ENCODE peak calls at places on chromosomes 12 and 14, in five cellular contexts. C, L, O, J and M are unnamed samples.

GRCh38 chr12:29700761-29701481 is 82.8 kb downstream of the TMTC1 start:
- DNase-seq in O (no peak), C (no peak), L (no peak), J (no peak), M (no peak)

GRCh38 chr12:89770391-89770790 is 61.8 kb upstream of the ATP2B1 start:
- DNase-seq in C (no peak), J (no peak), O (no peak), L (no peak), M (no peak)

GRCh38 chr14:92323031-92323915 is at the start of gene SLC24A4:
- DNase-seq in J (no peak), C (no peak), O (no peak), L (peak), M (no peak)

GRCh38 chr12:98253207-98253606 is 262.2 kb upstream of the TMPO start:
- DNase-seq in J (no peak), O (no peak), L (no peak), C (no peak), M (no peak)

GRCh38 chr12:104522985-104523719 is 66.4 kb downstream of the CHST11 start:
- DNase-seq in O (no peak), J (no peak), C (no peak), L (no peak), M (peak)

GRCh38 chr14:88463318-88463717 is 77.9 kb downstream of the SPATA7 start:
- DNase-seq in C (peak), J (no peak), L (no peak), O (peak), M (no peak)

GRCh38 chr12:50785406-50785805 is 21.5 kb downstream of the ATF1 start:
- DNase-seq in C (no peak), L (no peak), J (no peak), O (no peak), M (no peak)

GRCh38 chr12:25241171-25242020 is 9.3 kb downstream of the KRAS start:
- DNase-seq in J (no peak), O (peak), L (no peak), C (peak), M (no peak)

GRCh38 chr14:103301512-103302197 is 32.4 kb upstream of the EIF5 start:
- DNase-seq in C (no peak), L (no peak), J (no peak), O (no peak), M (no peak)